ENCODE peak calls at places on chromosomes 16 and 17, in nine cellular contexts. G is prostate gland, T is AG09309, C is HFF-Myc, O is upper lobe of right lung, E is NB4, V is IMR-90, U is hepatocyte, S is heart right ventricle. H is an unnamed sample.
A peak's percentile ranks its signal among the peaks of the same experiment; 100 is the strongest.

GRCh38 chr17:44219636-44220210 is at the start of gene UBTF:
- DNase-seq in G (peak; percentile 59), T (no peak), C (no peak), O (peak; percentile 87), E (peak; percentile 86), V (peak; percentile 45), U (peak; percentile 81), S (peak; percentile 80), H (peak; percentile 63)

GRCh38 chr17:74453665-74454196 is 12.7 kb upstream of the CD300A start:
- DNase-seq in G (no peak), T (no peak), C (no peak), O (no peak), E (no peak), V (no peak), U (no peak), S (no peak), H (no peak)

GRCh38 chr16:85498607-85499006 is 114.5 kb upstream of the GSE1 start:
- DNase-seq in G (no peak), T (no peak), C (no peak), O (no peak), E (no peak), V (no peak), U (no peak), S (no peak), H (no peak)

GRCh38 chr17:76385892-76386786 is 1.7 kb downstream of the SPHK1 start:
- DNase-seq in G (peak; percentile 63), T (no peak), C (no peak), O (peak; percentile 90), E (peak; percentile 83), V (peak; percentile 78), U (peak; percentile 82), S (peak; percentile 83), H (peak; percentile 82)

GRCh38 chr17:76054112-76054476 is 18.2 kb downstream of the SRP68 start:
- DNase-seq in G (no peak), T (no peak), C (no peak), O (no peak), E (no peak), V (peak; percentile 40), U (no peak), S (no peak), H (peak; percentile 33)

GRCh38 chr17:40328386-40328766 is 19.4 kb downstream of the RARA start:
- DNase-seq in G (no peak), T (no peak), C (no peak), O (no peak), E (peak; percentile 67), V (no peak), U (no peak), S (no peak), H (peak; percentile 57)

GRCh38 chr17:80393961-80394360 is 21.0 kb upstream of the ENDOV start:
- DNase-seq in G (no peak), T (no peak), C (no peak), O (no peak), E (no peak), V (no peak), U (no peak), S (no peak), H (no peak)

GRCh38 chr16:51762081-51762995 is 611.3 kb upstream of the SALL1 start:
- DNase-seq in G (peak; percentile 73), T (peak; percentile 40), C (peak; percentile 24), O (peak; percentile 85), E (peak; percentile 72), V (peak; percentile 70), U (peak; percentile 93), S (peak; percentile 73), H (peak; percentile 75)

GRCh38 chr17:37361543-37361942 is 14.2 kb upstream of the C17orf78 start:
- DNase-seq in G (peak; percentile 65), T (no peak), C (no peak), O (no peak), E (peak; percentile 26), V (no peak), U (peak; percentile 41), S (no peak), H (no peak)

GRCh38 chr16:77531741-77532140 is 96.9 kb upstream of the ADAMTS18 start:
- DNase-seq in G (no peak), T (peak; percentile 48), C (peak; percentile 66), O (no peak), E (no peak), V (peak; percentile 38), U (peak; percentile 34), S (no peak), H (peak; percentile 11)

GRCh38 chr17:63954402-63955063 is 18.2 kb downstream of the SCN4A start:
- DNase-seq in G (no peak), T (no peak), C (no peak), O (no peak), E (peak; percentile 67), V (no peak), U (no peak), S (no peak), H (no peak)

GRCh38 chr16:69859105-69859969 is 91.8 kb upstream of the CLEC18A start:
- DNase-seq in G (no peak), T (no peak), C (no peak), O (no peak), E (peak; percentile 13), V (no peak), U (peak; percentile 68), S (peak; percentile 24), H (peak; percentile 16)

DNA sequence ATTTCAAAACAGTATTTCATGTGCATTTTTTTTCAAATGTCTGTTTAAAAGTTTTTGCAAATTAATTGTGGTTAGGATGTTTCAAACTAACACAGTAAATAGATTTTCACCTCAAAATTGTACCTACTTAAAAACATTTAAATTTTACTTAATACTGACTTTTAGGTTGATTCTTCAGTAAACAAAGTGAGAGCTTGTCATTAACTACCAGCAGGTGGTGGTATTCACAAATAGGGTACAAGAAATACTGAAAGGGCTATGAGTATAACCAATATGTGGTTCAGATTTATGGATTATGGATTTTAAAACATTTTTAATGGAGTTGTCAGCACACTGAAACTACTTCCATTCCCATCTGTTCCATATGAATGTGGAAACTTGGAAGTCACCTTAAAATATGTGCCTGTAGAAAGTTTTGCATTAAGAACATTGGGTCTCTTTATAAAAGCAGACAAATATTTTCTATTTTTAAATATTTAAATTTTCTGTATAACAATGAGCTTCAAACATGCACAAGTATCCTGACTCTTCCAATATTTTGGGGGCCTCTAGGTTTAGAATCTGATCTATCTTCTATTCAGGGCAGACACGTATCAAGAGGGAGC is 155.5 kb downstream of the SNX11 start:
- DNase-seq in G (no peak), T (no peak), C (no peak), O (no peak), E (peak; percentile 6), V (peak; percentile 17), U (no peak), S (no peak), H (no peak)
- TF ChIP-seq CTCF in G (peak; percentile 22), T (peak; percentile 27), C (no peak), O (peak; percentile 42), E (peak; percentile 39), V (peak; percentile 31), U (peak; percentile 43), S (peak; percentile 58), H (peak; percentile 43)

DNA sequence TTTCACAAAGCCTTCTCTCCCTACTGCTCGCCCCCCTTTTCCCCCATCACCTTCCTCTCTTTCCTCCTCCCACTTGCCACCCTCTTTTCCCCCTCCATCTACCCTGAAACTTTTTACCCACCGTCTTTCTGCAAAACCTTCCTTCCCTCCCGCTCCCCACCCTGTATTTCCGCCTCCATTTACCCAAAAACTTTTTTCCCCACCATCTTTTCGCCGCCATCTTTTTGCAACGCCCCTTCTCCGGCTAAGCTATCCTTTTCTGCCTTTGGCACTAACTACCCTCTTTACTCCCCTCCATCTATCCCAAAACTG is 205.2 kb upstream of the WSB1 start:
- DNase-seq in G (no peak), T (no peak), C (no peak), O (no peak), E (no peak), V (no peak), U (no peak), S (no peak), H (no peak)
- H3K4me3 ChIP-seq in G (no peak overlapping the region), T (no peak overlapping the region), C (no peak overlapping the region), O (no peak overlapping the region), E (no peak overlapping the region), V (no peak overlapping the region), U (no peak overlapping the region), S (no peak overlapping the region), H (no peak overlapping the region)

DNA sequence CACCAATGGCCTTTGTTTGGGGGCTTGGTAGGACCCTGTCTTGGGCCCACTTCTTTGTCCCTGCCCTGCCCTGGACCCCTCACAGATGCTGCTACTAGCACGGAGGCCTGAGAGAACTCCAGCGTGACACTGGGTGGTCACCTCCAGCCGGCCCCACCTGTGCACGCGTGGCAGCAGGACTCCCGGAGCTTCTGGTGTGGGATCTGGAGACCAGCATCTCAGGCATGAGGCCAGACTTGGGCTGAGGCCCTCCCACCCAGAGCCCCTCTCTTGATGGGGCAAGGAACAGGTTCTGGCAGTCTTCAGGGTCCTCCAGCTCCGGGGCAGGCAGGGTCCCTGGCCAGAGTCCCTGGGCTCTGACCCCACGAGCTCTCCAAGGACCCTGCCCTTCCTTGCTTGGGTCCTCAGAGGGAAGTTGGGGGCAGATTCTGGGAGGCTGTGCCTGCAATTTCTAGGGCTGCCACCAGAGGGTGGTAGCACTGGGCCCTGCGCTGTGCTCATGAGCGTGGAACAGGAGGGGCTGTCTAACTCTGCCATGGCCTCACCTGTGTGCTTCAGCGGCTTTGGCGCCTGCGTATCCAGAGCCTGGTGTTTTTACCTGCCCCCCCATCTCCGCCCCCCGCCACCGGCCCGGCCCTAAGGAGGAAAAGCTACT is 3.1 kb upstream of the BAIAP3 start:
- DNase-seq in G (no peak), T (no peak), C (no peak), O (no peak), E (peak; percentile 36), V (no peak), U (no peak), S (no peak), H (no peak)
- TF ChIP-seq CTCF in G (no peak), T (peak; percentile 48), C (peak; percentile 75), O (peak; percentile 42), E (peak; percentile 75), V (peak; percentile 27), U (peak; percentile 40), S (peak; percentile 41), H (peak; percentile 32)

DNA sequence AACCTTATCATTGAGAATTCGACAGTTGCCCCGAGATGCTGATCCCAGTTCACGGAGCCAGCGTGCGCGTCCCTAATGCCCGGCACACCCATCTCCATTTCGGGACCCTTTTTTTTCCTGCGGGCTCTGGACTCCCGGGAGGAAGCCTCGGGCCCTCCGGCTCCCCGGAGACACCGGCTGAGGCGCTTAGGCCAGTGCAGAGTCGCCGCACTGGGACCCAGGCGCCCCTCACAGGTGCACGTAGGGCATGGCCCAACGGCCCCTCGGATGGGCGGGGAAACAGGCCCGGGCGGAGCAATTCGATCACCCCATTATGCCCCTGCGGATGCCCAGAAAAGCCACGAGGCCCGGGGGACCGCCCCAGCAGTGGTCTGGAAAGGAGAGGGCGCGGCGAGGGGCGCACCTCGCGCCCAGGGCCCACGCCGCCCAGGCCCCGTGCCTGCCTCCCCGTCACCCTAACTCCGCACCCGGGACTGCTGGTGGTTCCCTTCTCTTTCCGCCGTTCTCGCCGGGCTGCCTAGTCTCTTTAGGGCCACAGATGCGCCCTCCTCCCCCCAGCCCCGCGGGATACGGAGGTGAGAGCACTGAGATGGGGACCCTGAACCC is 18.5 kb upstream of the ZFHX3 start:
- DNase-seq in G (no peak), T (no peak), C (no peak), O (no peak), E (no peak), V (no peak), U (no peak), S (no peak), H (no peak)
- H3K4me3 ChIP-seq in G (peak overlapping the region; percentile 20), T (no peak overlapping the region), C (no peak overlapping the region), O (peak overlapping the region; percentile 30), E (no peak overlapping the region), V (no peak overlapping the region), U (no peak overlapping the region), S (peak overlapping the region; percentile 38), H (no peak overlapping the region)

H was measured in fibroblast of villous mesenchyme.